ENCODE peak calls at places on chromosomes 3 and 15, in six cellular contexts. D is K562, G is HepG2, A is A549, P is endothelial cell of umbilical vein, E is GM12878. F is an unnamed sample.
A peak's percentile ranks its signal among the peaks of the same experiment; 100 is the strongest.

GRCh38 chr3:20054549-20054987 is 14.3 kb downstream of the KAT2B start:
- DNase-seq in P (peak; percentile 79), E (peak; percentile 82), A (peak; percentile 92), G (peak; percentile 78), D (no peak), F (peak; percentile 83)

GRCh38 chr3:117105650-117106049 is 396.1 kb downstream of the TUSC7 start:
- DNase-seq in A (no peak), D (no peak), E (no peak), G (no peak), P (no peak), F (no peak)

GRCh38 chr15:47339800-47340575 is 377.3 kb upstream of the SEMA6D start:
- DNase-seq in E (no peak), A (no peak), P (no peak), D (no peak), G (no peak), F (no peak)

GRCh38 chr15:61605343-61605742 is 376.2 kb upstream of the RORA start:
- DNase-seq in A (no peak), D (no peak), P (no peak), G (no peak), E (no peak), F (no peak)

GRCh38 chr3:192851821-192852352 is 65.8 kb downstream of the MB21D2 start:
- DNase-seq in G (peak; percentile 86), D (no peak), P (peak; percentile 92), A (peak; percentile 67), E (no peak), F (peak; percentile 39)

GRCh38 chr15:88450125-88450798 is 16.9 kb downstream of the MRPL46 start:
- DNase-seq in D (peak; percentile 83), A (peak; percentile 92), P (peak; percentile 61), G (peak; percentile 53), E (no peak), F (peak; percentile 75)

GRCh38 chr3:38649500-38650247 is at the start of gene SCN5A:
- DNase-seq in E (no peak), D (peak; percentile 99), A (peak; percentile 55), G (no peak), P (peak; percentile 38), F (peak; percentile 44)

GRCh38 chr15:84725001-84725491 is 9.1 kb upstream of the SEC11A start:
- DNase-seq in E (peak; percentile 71), A (no peak), P (peak; percentile 52), G (no peak), D (no peak), F (peak; percentile 97)

GRCh38 chr3:17424137-17424536 is 318.3 kb downstream of the TBC1D5 start:
- DNase-seq in D (no peak), G (no peak), P (no peak), A (no peak), E (no peak), F (no peak)

GRCh38 chr15:70856884-70857546 is 3.1 kb upstream of the LARP6 start:
- DNase-seq in E (no peak), D (no peak), P (peak; percentile 99), A (no peak), G (no peak), F (no peak)

GRCh38 chr3:100993309-100993708 is at the start of gene ABI3BP:
- DNase-seq in G (no peak), E (no peak), D (no peak), P (peak; percentile 91), A (peak; percentile 41), F (peak; percentile 5)

GRCh38 chr3:83873550-83873949 is 1085.2 kb upstream of the CADM2 start:
- DNase-seq in E (no peak), G (no peak), D (no peak), A (no peak), P (no peak), F (no peak)

GRCh38 chr3:163058190-163058854 is 1561.7 kb downstream of the OTOL1 start:
- DNase-seq in D (no peak), G (no peak), P (no peak), A (no peak), E (no peak), F (no peak)

GRCh38 chr3:16060358-16060852 is 114.1 kb upstream of the GALNT15 start:
- DNase-seq in G (peak; percentile 98), E (no peak), D (no peak), P (peak; percentile 82), A (peak; percentile 96), F (no peak)

GRCh38 chr3:10962481-10963036 is 30.0 kb upstream of the SLC6A1 start:
- DNase-seq in P (no peak), D (no peak), A (no peak), G (no peak), E (no peak), F (no peak)

GRCh38 chr15:71199384-71200351 is 84.4 kb downstream of the THSD4 start:
- DNase-seq in E (no peak), D (no peak), A (no peak), P (no peak), G (no peak), F (peak; percentile 4)

GRCh38 chr3:25117005-25117593 is 311.0 kb upstream of the RARB start:
- DNase-seq in D (no peak), E (no peak), A (no peak), P (no peak), G (no peak), F (no peak)

GRCh38 chr3:177425042-177425441 is 227.8 kb upstream of the TBL1XR1 start:
- DNase-seq in D (no peak), G (no peak), E (no peak), P (no peak), A (no peak), F (no peak)

GRCh38 chr3:177426151-177426904 is 229.0 kb upstream of the TBL1XR1 start:
- DNase-seq in A (no peak), G (no peak), P (no peak), E (no peak), D (no peak), F (no peak)

GRCh38 chr3:177429066-177429465 is 231.8 kb upstream of the TBL1XR1 start:
- DNase-seq in A (no peak), P (no peak), G (no peak), D (no peak), E (no peak), F (no peak)

GRCh38 chr3:177427540-177427939 is 230.3 kb upstream of the TBL1XR1 start:
- DNase-seq in E (no peak), G (no peak), A (no peak), P (no peak), D (no peak), F (peak; percentile 43)

DNA sequence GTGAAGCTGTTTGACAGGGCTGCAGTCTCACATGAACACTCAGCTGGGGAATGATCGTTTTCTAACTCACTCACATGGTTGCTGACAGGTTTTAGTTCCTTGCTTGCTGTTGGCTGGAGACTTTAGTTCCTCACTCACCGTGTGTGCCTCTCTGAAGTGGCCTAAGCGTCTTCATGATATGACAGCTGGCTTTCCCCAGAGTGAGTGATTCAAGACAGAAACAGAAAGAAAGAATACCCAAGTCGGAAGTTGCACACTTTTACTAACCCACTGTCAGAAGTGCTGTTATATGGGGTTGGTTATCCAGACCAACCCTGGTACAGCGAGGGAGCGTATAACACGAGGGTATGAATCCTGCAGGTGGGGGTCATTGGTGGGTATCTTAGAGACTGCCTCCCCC is 229.8 kb upstream of the TBL1XR1 start:
- DNase-seq in A (no peak), E (peak; percentile 84), P (no peak), D (no peak), G (no peak), F (peak; percentile 40)
- TF ChIP-seq MAX in A (no peak), E (no peak), P (no peak), D (no peak), G (no peak), F (no peak)

GRCh38 chr3:119322523-119323400 is 28.6 kb downstream of the ARHGAP31 start:
- DNase-seq in A (peak; percentile 66), E (peak; percentile 73), G (peak; percentile 56), P (peak; percentile 90), D (peak; percentile 67), F (peak; percentile 97)
- TF ChIP-seq CTCF in A (peak; percentile 40), E (no peak), G (peak; percentile 40), P (no peak), D (no peak), F (no peak)

DNA sequence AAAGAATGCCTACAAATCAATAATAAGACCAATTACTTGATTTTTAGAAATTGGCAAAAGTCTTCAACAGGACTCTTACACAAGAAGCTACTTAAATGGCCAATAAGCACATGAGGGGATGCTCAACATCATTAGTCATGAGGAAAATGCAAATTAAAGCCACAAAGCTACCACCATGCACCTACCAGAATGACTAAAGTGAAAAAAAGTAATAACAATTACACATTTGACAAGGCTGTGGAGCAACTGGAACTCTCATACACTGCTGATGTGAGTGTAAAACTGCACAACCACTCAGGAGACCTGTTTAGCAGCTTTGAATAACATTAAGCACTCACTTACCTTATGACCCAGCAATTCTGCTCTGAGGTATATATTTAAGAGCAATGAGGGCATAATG is 68.4 kb downstream of the PPCDC start:
- DNase-seq in D (no peak), P (no peak), A (no peak), G (no peak), E (peak; percentile 82), F (peak; percentile 31)
- TF ChIP-seq MYC in D (no peak), P (no peak), A (no peak), G (no peak), E (no peak), F (no peak)

GRCh38 chr15:32706704-32707103 is 11.1 kb upstream of the GREM1 start:
- DNase-seq in E (no peak), G (no peak), P (no peak), D (no peak), A (no peak), F (no peak)
- TF ChIP-seq MAX in E (no peak), G (no peak), P (no peak), D (no peak), A (no peak), F (no peak)

GRCh38 chr3:107432646-107433045 is 55.4 kb downstream of the CCDC54 start:
- DNase-seq in G (no peak), P (no peak), D (no peak), E (no peak), A (no peak), F (peak; percentile 3)

GRCh38 chr3:107431048-107431297 is 53.7 kb downstream of the CCDC54 start:
- DNase-seq in D (no peak), A (no peak), G (no peak), E (no peak), P (peak; percentile 27), F (peak; percentile 42)

GRCh38 chr3:107430214-107431047 is 53.2 kb downstream of the CCDC54 start:
- DNase-seq in E (no peak), A (no peak), D (no peak), P (no peak), G (no peak), F (peak; percentile 3)

GRCh38 chr3:107432013-107432515 is 54.8 kb downstream of the CCDC54 start:
- DNase-seq in E (no peak), G (no peak), A (no peak), P (no peak), D (no peak), F (no peak)

GRCh38 chr3:107431298-107432012 is 54.2 kb downstream of the CCDC54 start:
- DNase-seq in P (peak; percentile 45), G (no peak), A (peak; percentile 73), E (no peak), D (peak; percentile 32), F (peak; percentile 61)
- TF ChIP-seq CTCF in P (no peak), G (no peak), A (no peak), E (no peak), D (no peak), F (no peak)

DNA sequence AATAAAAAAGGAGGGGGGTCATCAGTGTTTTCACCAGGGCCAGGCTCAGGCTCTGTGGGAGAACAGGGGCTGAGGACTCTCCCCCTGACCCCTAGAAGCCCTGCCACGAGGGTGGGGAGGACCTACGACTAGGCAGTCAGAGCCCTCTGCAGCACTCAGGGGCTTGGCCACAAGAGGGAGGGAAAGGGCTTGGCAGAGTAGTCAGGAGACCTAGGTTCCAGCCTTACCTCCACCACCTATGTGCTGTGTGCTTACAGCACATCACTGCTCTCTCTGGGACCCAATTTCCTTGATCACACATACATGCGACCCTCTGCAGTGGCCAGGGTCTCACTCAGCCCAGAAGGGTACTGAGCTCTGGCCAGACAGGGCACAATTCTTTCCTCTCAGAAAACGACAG is 16.3 kb upstream of the SKIC8 start:
- DNase-seq in G (peak; percentile 47), D (peak; percentile 41), A (no peak), P (no peak), E (no peak), F (peak; percentile 51)
- TF ChIP-seq MYC in G (no peak), D (no peak), A (no peak), P (no peak), E (no peak), F (no peak)

F was measured in NB4.